ENCODE peak calls at places on chromosome 6, in seven cellular contexts. M is body of pancreas, G is upper lobe of left lung, X is erythroblast, L is heart left ventricle, W is adrenal gland, C is tibial nerve. Q is an unnamed sample.
A peak's percentile ranks its signal among the peaks of the same experiment; 100 is the strongest.

GRCh38 chr6:28252507-28252975 is 472 bp upstream of the ZKSCAN4 start:
- DNase-seq in W (no peak), M (no peak), C (no peak), X (peak; percentile 37), G (no peak), L (no peak), Q (no peak)

GRCh38 chr6:126030045-126030444 is 43.7 kb downstream of the TRMT11 start:
- DNase-seq in L (no peak), W (no peak), X (no peak), G (no peak), C (no peak), M (no peak), Q (no peak)

GRCh38 chr6:122184260-122184934 is 215.1 kb upstream of the HSF2 start:
- DNase-seq in X (no peak), L (no peak), M (no peak), W (no peak), G (no peak), C (no peak), Q (no peak)

GRCh38 chr6:40957616-40958492 is 81.2 kb downstream of the UNC5CL start:
- DNase-seq in M (peak; percentile 21), L (no peak), W (no peak), G (no peak), C (no peak), X (no peak), Q (peak; percentile 55)

GRCh38 chr6:138590796-138591709 is 91.8 kb upstream of the NHSL1 start:
- DNase-seq in X (peak; percentile 38), M (peak; percentile 78), C (peak; percentile 33), W (peak; percentile 74), L (peak; percentile 54), G (peak; percentile 49), Q (peak; percentile 22)

GRCh38 chr6:169173532-169174268 is 79.9 kb downstream of the THBS2 start:
- DNase-seq in G (no peak), X (no peak), L (no peak), C (no peak), W (no peak), M (no peak), Q (no peak)

GRCh38 chr6:83442752-83443151 is 11.9 kb upstream of the ME1 start:
- DNase-seq in C (no peak), L (no peak), W (no peak), X (no peak), M (no peak), G (no peak), Q (no peak)

GRCh38 chr6:54063228-54063539 is 48.1 kb upstream of the MLIP start:
- DNase-seq in M (no peak), W (no peak), G (no peak), C (no peak), X (no peak), L (no peak), Q (no peak)

GRCh38 chr6:157865249-157865648 is 42.2 kb downstream of the SNX9 start:
- DNase-seq in G (no peak), W (no peak), X (no peak), M (no peak), C (no peak), L (no peak), Q (no peak)

GRCh38 chr6:123803456-123803861 is 206 bp upstream of the NKAIN2 start:
- DNase-seq in C (no peak), M (no peak), W (no peak), L (no peak), X (peak; percentile 36), G (no peak), Q (no peak)

GRCh38 chr6:17829905-17830304 is 123.2 kb upstream of the NUP153 start:
- DNase-seq in X (no peak), G (no peak), M (no peak), C (no peak), W (no peak), L (no peak), Q (no peak)

GRCh38 chr6:125611573-125612399 is 137.6 kb upstream of the HEY2 start:
- DNase-seq in L (no peak), C (no peak), M (peak; percentile 40), G (no peak), W (peak; percentile 12), X (no peak), Q (no peak)

GRCh38 chr6:110173506-110174132 is 5.9 kb downstream of the WASF1 start:
- DNase-seq in L (no peak), G (no peak), X (no peak), M (no peak), C (no peak), W (no peak), Q (no peak)

GRCh38 chr6:105882071-105882803 is 203.9 kb upstream of the PRDM1 start:
- DNase-seq in C (no peak), M (no peak), L (no peak), G (no peak), X (no peak), W (no peak), Q (no peak)

GRCh38 chr6:161303628-161304340 is 29.9 kb upstream of the AGPAT4 start:
- DNase-seq in W (no peak), X (no peak), C (no peak), M (no peak), G (no peak), L (no peak), Q (peak; percentile 4)

GRCh38 chr6:134436281-134436815 is 118.4 kb upstream of the SGK1 start:
- DNase-seq in G (peak; percentile 75), X (peak; percentile 9), L (peak; percentile 67), M (peak; percentile 56), W (peak; percentile 88), C (no peak), Q (no peak)

GRCh38 chr6:25137497-25137896 is 141.7 kb upstream of the CARMIL1 start:
- DNase-seq in C (no peak), L (no peak), G (no peak), M (no peak), W (no peak), X (peak; percentile 71), Q (no peak)

GRCh38 chr6:167855825-167856425 is 29.2 kb downstream of the AFDN start:
- DNase-seq in X (no peak), L (no peak), W (no peak), C (no peak), M (no peak), G (no peak), Q (no peak)

GRCh38 chr6:158226655-158227512 is 58.7 kb downstream of the GTF2H5 start:
- DNase-seq in M (peak; percentile 43), X (no peak), C (no peak), L (no peak), G (no peak), W (no peak), Q (no peak)

DNA sequence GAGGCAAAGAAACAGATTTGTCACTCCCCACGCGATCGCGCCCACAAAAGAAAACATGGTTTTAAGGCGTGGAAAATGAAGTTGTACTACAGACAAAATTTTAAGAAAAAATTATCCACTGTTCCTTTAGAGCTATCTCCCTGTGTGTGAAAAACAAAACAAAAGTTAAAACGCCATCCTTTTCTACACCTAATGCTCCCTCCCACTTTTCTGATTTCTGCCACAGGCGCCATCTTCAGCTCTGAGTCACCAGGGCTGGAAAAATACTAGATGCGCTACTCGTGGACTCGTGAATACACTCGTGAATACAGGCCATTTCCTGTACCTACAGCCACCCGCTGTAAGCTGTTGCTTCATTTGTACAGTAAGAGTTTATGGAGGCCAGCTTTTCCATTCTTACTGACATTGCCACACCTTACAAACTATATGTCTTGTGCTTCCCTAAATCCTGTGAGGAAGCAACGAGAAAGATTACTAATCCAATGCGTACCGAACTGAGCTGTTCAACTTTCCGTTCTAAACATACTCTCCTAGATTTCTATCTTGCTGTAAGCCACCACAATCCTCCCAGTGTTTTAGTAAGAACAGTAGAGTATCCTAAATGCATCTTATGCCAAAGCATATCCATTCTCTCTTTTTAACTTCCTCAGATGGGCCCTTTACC is 770 bp upstream of the AHI1 start:
- DNase-seq in X (peak; percentile 65), W (peak; percentile 92), G (peak; percentile 86), M (peak; percentile 88), L (peak; percentile 73), C (peak; percentile 21), Q (peak; percentile 7)
- TF ChIP-seq POLR2A in X (peak; percentile 25), W (peak; percentile 66), G (peak; percentile 48), M (peak; percentile 35), L (no peak), C (peak; percentile 31), Q (peak; percentile 46)

GRCh38 chr6:32936247-32937152 is 4.3 kb downstream of the HLA-DMB start:
- DNase-seq in C (no peak), W (no peak), M (peak; percentile 27), G (peak; percentile 42), X (no peak), L (no peak), Q (no peak)
- TF ChIP-seq POLR2A in C (no peak), W (no peak), M (no peak), G (no peak), X (no peak), L (no peak), Q (no peak)

GRCh38 chr6:44000164-44000842 is 126.9 kb downstream of the MRPL14 start:
- DNase-seq in X (peak; percentile 44), G (peak; percentile 89), C (no peak), L (no peak), W (no peak), M (peak; percentile 43), Q (no peak)
- TF ChIP-seq POLR2A in X (peak; percentile 95), G (peak; percentile 30), C (no peak), L (no peak), W (no peak), M (no peak), Q (no peak)

DNA sequence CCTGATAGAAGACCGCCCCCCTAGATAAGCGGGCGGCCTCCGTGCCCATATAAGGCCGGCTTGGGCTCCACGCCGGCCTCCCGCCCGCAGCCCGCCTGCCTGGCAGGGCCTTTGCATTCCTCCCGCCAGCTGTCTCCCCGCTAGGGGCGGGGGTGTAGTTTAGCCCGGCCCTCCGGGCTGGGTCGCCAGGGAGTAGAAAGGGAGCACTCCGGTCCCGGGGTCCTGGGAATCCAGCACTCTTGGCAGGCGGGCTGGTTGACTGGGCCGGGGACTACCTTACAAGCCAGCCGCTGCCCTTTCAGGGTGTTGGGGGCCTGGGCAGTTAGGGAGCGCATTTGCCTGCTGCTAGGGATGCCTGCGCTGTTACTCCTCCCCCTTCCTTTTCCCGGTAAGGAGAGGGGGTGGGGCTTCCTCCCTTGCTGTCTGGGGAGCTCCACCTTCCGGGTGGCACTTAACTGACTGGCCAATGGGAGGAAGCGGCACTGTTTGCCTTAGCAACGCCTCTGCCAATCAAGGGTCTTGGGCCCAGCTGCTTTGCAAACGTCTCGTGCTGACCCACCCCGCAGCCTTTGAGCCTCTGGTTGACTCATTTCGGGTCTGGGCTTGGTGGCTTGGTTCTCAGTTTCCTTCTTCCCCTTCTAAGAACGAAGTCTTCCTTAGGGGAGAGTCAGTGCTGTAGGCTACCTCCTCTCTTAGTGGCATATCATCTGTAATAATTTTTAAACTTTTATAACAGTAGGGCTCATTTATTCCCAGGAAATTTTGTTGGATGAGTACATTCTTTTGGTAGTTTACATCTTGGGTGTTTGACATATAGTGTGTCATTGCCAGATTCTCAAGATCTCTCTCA is 3.4 kb downstream of the SRF start:
- DNase-seq in W (peak; percentile 99), L (peak; percentile 99), C (peak; percentile 93), X (peak; percentile 98), G (peak; percentile 100), M (peak; percentile 99), Q (peak; percentile 98)
- TF ChIP-seq POLR2A in W (no peak), L (peak; percentile 71), C (peak; percentile 8), X (peak; percentile 77), G (peak; percentile 68), M (peak; percentile 68), Q (peak; percentile 59)

GRCh38 chr6:26225848-26226590 is 138.8 kb downstream of the HFE start:
- DNase-seq in L (no peak), G (no peak), C (no peak), W (no peak), X (peak; percentile 73), M (no peak), Q (no peak)
- TF ChIP-seq POLR2A in L (no peak), G (no peak), C (no peak), W (no peak), X (no peak), M (no peak), Q (no peak)

Q was measured in H54.